ENCODE peak calls at places on chromosome X, in ten cellular contexts. V, U, A, C, M, Z, O, L, J and Q are unnamed samples.

GRCh38 chrX:53047228-53047627 is 1.4 kb upstream of the GPR173 start:
- DNase-seq in V (no peak), U (no peak), A (no peak), C (no peak), M (no peak), Z (no peak), O (no peak), L (no peak), J (no peak), Q (no peak)

GRCh38 chrX:9681011-9681410 is 84.6 kb downstream of the GPR143 start:
- DNase-seq in V (no peak), U (no peak), A (no peak), C (no peak), M (no peak), Z (no peak), O (no peak), L (no peak), J (no peak), Q (no peak)

GRCh38 chrX:42752730-42753129 is 25.2 kb downstream of the PPP1R2C start:
- DNase-seq in V (no peak), U (no peak), A (no peak), C (no peak), M (no peak), Z (no peak), O (no peak), L (no peak), J (no peak), Q (no peak)

GRCh38 chrX:154396948-154397887 is 959 bp upstream of the RPL10 start:
- DNase-seq in V (peak), U (no peak), A (peak), C (peak), M (peak), Z (peak), O (peak), L (no peak), J (peak), Q (peak)

GRCh38 chrX:116384406-116384805 is 52.0 kb upstream of the SLC6A14 start:
- DNase-seq in V (no peak), U (no peak), A (no peak), C (no peak), M (no peak), Z (no peak), O (no peak), L (no peak), J (no peak), Q (no peak)

GRCh38 chrX:155086202-155086840 is 15.0 kb downstream of the BRCC3 start:
- DNase-seq in V (no peak), U (no peak), A (no peak), C (peak), M (peak), Z (peak), O (peak), L (peak), J (no peak), Q (no peak)

GRCh38 chrX:71144651-71145050 is at the start of gene NLGN3:
- DNase-seq in V (no peak), U (no peak), A (no peak), C (no peak), M (no peak), Z (peak), O (no peak), L (no peak), J (no peak), Q (no peak)

GRCh38 chrX:3651272-3651671 is 62.2 kb downstream of the PRKX start:
- DNase-seq in V (no peak), U (no peak), A (no peak), C (peak), M (no peak), Z (no peak), O (no peak), L (peak), J (no peak), Q (no peak)

GRCh38 chrX:38819163-38819562 is 17.9 kb downstream of the MID1IP1 start:
- DNase-seq in V (no peak), U (no peak), A (no peak), C (no peak), M (no peak), Z (no peak), O (no peak), L (no peak), J (no peak), Q (no peak)

GRCh38 chrX:47384502-47384901 is 14.1 kb downstream of the ZNF157 start:
- DNase-seq in V (peak), U (peak), A (peak), C (peak), M (peak), Z (peak), O (peak), L (peak), J (peak), Q (peak)
- H3K4me3 ChIP-seq in V (no peak), U (no peak), A (no peak), C (no peak), M (no peak), Z (no peak), O (no peak), L (no peak), J (no peak), Q (no peak)

GRCh38 chrX:40156472-40157227 is 58.9 kb upstream of the BCOR start:
- DNase-seq in V (no peak), U (no peak), A (peak), C (no peak), M (no peak), Z (peak), O (no peak), L (no peak), J (no peak), Q (no peak)

GRCh38 chrX:40153335-40154221 is 55.8 kb upstream of the BCOR start:
- DNase-seq in V (no peak), U (no peak), A (peak), C (peak), M (no peak), Z (peak), O (peak), L (no peak), J (peak), Q (no peak)

GRCh38 chrX:40154229-40154852 is 56.6 kb upstream of the BCOR start:
- DNase-seq in V (no peak), U (no peak), A (peak), C (peak), M (peak), Z (peak), O (no peak), L (no peak), J (peak), Q (no peak)

GRCh38 chrX:40155617-40156471 is 58.1 kb upstream of the BCOR start:
- DNase-seq in V (no peak), U (no peak), A (no peak), C (peak), M (no peak), Z (peak), O (no peak), L (no peak), J (no peak), Q (no peak)

GRCh38 chrX:40154853-40155616 is 57.3 kb upstream of the BCOR start:
- DNase-seq in V (no peak), U (no peak), A (peak), C (peak), M (peak), Z (peak), O (peak), L (no peak), J (peak), Q (no peak)
- TF ChIP-seq POLR2A in V (no peak), U (no peak), A (no peak), C (peak), M (peak), Z (peak), O (no peak), L (peak), J (no peak), Q (no peak)

DNA sequence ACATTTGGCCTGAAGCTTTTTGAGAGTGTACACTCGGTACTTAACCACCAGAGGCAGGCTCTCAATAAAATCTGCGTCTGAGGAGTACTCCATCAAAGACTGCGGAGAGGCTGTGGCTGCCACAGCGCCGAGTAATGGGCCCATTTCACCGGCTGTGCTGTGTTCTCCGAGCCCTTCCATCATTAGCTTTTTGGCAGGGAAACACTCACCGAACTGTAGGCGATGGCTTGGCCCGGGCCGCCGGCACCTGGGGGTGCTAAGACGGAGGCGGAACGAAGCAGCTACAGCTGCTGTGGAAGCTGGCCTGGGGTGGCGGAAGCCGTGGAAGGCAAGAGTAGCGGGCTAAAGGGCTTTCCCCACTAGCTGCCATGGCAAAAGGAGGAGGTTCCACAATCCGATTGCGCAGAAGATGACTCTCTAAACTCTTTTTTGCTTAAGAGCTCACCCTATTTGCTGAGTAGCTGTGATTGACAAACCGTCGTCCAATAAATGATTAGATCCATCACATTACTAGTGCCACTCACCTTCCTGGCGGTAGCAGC is 48.5 kb upstream of the PABPC1L2A start:
- DNase-seq in V (no peak), U (no peak), A (no peak), C (no peak), M (no peak), Z (no peak), O (no peak), L (no peak), J (no peak), Q (no peak)
- H3K4me3 ChIP-seq in V (peak), U (no peak), A (no peak), C (no peak), M (no peak), Z (no peak), O (no peak), L (no peak), J (peak), Q (no peak)

GRCh38 chrX:139530550-139530949 is at the start of gene F9:
- DNase-seq in V (no peak), U (no peak), A (no peak), C (no peak), M (no peak), Z (no peak), O (no peak), L (no peak), J (no peak), Q (no peak)
- TF ChIP-seq POLR2A in V (no peak), U (no peak), A (no peak), C (no peak), M (no peak), Z (no peak), O (no peak), L (no peak), J (no peak), Q (no peak)

DNA sequence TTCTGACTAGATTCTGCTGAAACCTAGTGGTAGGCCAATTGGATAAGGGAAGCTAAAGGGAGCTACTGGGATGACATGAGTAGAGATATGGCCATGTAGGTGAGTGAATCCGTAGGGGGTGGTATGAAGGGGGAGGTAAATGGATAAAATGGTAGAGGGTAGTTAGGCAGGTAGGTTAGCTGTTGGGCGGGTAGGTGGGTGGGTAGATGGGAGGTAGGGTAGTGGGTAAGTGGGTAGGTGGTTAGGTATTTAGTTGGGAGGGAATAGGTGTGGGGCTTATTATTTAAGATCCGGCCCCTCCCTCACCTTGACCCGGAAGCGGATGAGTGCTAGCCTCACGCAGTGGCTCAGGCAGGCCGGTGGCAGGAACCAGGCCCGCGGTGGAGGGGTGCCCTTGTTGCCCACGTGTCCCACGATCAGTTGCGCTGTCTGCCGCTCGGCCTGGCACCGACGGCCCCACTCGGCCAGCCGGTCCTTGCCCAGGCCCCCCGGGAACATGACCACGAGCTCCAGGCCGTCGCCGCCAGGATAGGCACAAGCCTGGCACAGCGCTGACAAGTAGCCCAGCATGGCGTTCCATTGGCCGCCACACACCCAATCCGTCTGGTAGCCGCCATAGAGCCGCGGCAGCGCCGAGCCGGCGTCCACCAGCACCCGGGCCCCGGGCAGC is 725 bp downstream of the FAM120C start:
- DNase-seq in V (peak), U (no peak), A (peak), C (peak), M (peak), Z (peak), O (peak), L (peak), J (peak), Q (peak)
- H3K4me3 ChIP-seq in V (peak), U (peak), A (peak), C (peak), M (peak), Z (peak), O (peak), L (peak), J (peak), Q (peak)

GRCh38 chrX:545488-545887 is 85.1 kb upstream of the SHOX start:
- DNase-seq in V (no peak), U (no peak), A (no peak), C (no peak), M (no peak), Z (no peak), O (no peak), L (no peak), J (no peak), Q (no peak)
- TF ChIP-seq POLR2A in V (no peak), U (no peak), A (no peak), C (no peak), M (no peak), Z (no peak), O (no peak), L (no peak), J (no peak), Q (no peak)

DNA sequence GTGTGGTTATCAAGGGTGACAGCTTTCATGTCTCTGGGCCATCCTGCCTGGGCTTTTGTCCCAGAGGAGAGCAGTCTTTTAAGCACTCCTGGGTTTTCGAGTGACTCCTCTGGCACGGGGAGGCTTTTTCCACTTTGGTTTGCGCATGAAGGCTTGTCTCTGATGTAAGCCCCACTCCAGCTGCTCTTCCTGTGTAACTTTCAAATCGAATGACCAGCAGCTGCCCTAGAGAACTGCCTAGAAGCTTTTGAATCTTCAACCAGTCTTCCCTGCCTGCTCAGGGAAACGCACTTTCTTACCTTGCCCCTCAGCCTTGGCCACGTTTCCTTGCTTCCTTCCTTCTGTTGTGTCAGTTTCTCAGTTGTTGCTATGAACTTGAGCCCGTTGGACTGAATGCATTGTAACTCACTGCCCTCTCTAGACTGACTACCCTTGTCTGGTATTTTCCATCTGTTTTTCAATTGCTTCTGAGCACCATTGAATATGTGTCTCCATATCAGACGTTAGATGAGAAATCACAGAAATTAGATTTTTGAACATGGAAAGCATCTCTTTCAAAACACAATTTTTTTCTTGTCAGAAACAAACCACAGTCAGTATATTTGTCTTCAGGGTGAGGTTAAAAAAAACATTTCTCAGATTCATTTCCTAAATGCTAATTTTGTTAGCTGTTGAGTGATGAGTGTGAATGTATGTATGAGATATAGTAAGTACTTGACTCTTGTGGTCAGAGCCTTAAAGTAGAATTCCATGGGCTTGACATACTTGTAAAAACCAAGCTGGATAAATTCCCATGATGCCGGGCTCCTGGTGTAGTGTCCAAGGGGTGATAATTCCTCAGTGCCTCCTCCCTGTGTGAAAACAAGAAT is 45.4 kb downstream of the SLC9A6 start:
- DNase-seq in V (no peak), U (no peak), A (peak), C (no peak), M (peak), Z (no peak), O (peak), L (no peak), J (peak), Q (no peak)
- H3K4me3 ChIP-seq in V (no peak), U (no peak), A (no peak), C (no peak), M (no peak), Z (no peak), O (no peak), L (no peak), J (no peak), Q (no peak)

GRCh38 chrX:123961268-123962005 is at the start of gene STAG2:
- DNase-seq in V (peak), U (peak), A (peak), C (peak), M (peak), Z (peak), O (peak), L (peak), J (peak), Q (peak)
- TF ChIP-seq POLR2A in V (no peak), U (peak), A (no peak), C (peak), M (peak), Z (peak), O (peak), L (no peak), J (peak), Q (no peak)

GRCh38 chrX:5746231-5746630 is 482.4 kb downstream of the NLGN4X start:
- DNase-seq in V (no peak), U (no peak), A (no peak), C (no peak), M (no peak), Z (no peak), O (no peak), L (no peak), J (no peak), Q (no peak)
- H3K4me3 ChIP-seq in V (no peak), U (no peak), A (no peak), C (no peak), M (no peak), Z (no peak), O (no peak), L (no peak), J (no peak), Q (no peak)

GRCh38 chrX:130171446-130172126 is at the start of gene RAB33A:
- DNase-seq in V (no peak), U (no peak), A (no peak), C (no peak), M (no peak), Z (peak), O (peak), L (no peak), J (peak), Q (peak)

GRCh38 chrX:130174051-130174704 is 2.4 kb downstream of the RAB33A start:
- DNase-seq in V (no peak), U (no peak), A (peak), C (peak), M (peak), Z (no peak), O (no peak), L (no peak), J (peak), Q (no peak)

GRCh38 chrX:130172127-130172834 is 519 bp downstream of the RAB33A start:
- DNase-seq in V (no peak), U (no peak), A (no peak), C (no peak), M (no peak), Z (no peak), O (no peak), L (no peak), J (peak), Q (no peak)

GRCh38 chrX:130174937-130175336 is 3.2 kb downstream of the RAB33A start:
- DNase-seq in V (no peak), U (no peak), A (no peak), C (no peak), M (no peak), Z (no peak), O (no peak), L (no peak), J (no peak), Q (no peak)

GRCh38 chrX:130173190-130173895 is 1.6 kb downstream of the RAB33A start:
- DNase-seq in V (no peak), U (peak), A (peak), C (peak), M (peak), Z (no peak), O (peak), L (no peak), J (peak), Q (peak)
- TF ChIP-seq POLR2A in V (no peak), U (peak), A (no peak), C (peak), M (peak), Z (no peak), O (no peak), L (no peak), J (no peak), Q (no peak)